ENCODE peak calls at places on chromosomes 3 and 15, in six cellular contexts. I, Y, G, L, D and V are unnamed samples.
A peak's percentile ranks its signal among the peaks of the same experiment; 100 is the strongest.

GRCh38 chr3:49966233-49966942 is 26.4 kb downstream of the RBM6 start:
- DNase-seq in L (no peak), G (no peak), D (no peak), Y (no peak), I (no peak), V (no peak)

GRCh38 chr15:61088675-61089074 is 140.4 kb downstream of the RORA start:
- DNase-seq in Y (no peak), G (no peak), D (no peak), I (no peak), L (no peak), V (no peak)

GRCh38 chr15:26634319-26634718 is 138.5 kb downstream of the GABRB3 start:
- DNase-seq in I (no peak), D (no peak), L (no peak), Y (no peak), G (no peak), V (no peak)

GRCh38 chr3:101846709-101847108 is 2.6 kb upstream of the NFKBIZ start:
- DNase-seq in Y (no peak), D (no peak), L (no peak), G (no peak), I (no peak), V (no peak)

GRCh38 chr3:137926991-137927390 is 83.0 kb upstream of the CLDN18 start:
- DNase-seq in I (no peak), L (no peak), D (no peak), G (no peak), Y (no peak), V (no peak)

GRCh38 chr3:38177175-38177574 is 11.8 kb downstream of the OXSR1 start:
- DNase-seq in G (no peak), D (no peak), Y (no peak), L (no peak), I (no peak), V (no peak)

GRCh38 chr3:151439652-151440125 is 21.2 kb downstream of the IGSF10 start:
- DNase-seq in D (peak; percentile 40), L (no peak), G (peak; percentile 50), I (no peak), Y (no peak), V (peak; percentile 64)

GRCh38 chr15:87033056-87033455 is 953.4 kb downstream of the AGBL1 start:
- DNase-seq in I (no peak), D (no peak), G (no peak), Y (no peak), L (no peak), V (no peak)

GRCh38 chr3:8886556-8886955 is 76.7 kb downstream of the RAD18 start:
- DNase-seq in Y (no peak), I (no peak), G (no peak), L (no peak), D (no peak), V (no peak)

GRCh38 chr3:89576417-89576816 is 469.0 kb downstream of the EPHA3 start:
- DNase-seq in L (no peak), I (no peak), Y (no peak), D (no peak), G (no peak), V (no peak)

GRCh38 chr3:123672429-123673146 is 87.7 kb upstream of the HACD2 start:
- DNase-seq in G (no peak), L (no peak), I (no peak), Y (no peak), D (no peak), V (no peak)

GRCh38 chr3:194772241-194773000 is 86.7 kb downstream of the FAM43A start:
- DNase-seq in I (no peak), D (no peak), L (no peak), Y (no peak), G (no peak), V (no peak)

GRCh38 chr15:41832875-41833274 is 5.0 kb downstream of the JMJD7 start:
- DNase-seq in L (no peak), Y (no peak), I (no peak), D (no peak), G (no peak), V (no peak)

GRCh38 chr3:18389108-18389733 is 35.9 kb downstream of the SATB1 start:
- DNase-seq in G (no peak), Y (no peak), I (no peak), D (no peak), L (no peak), V (peak; percentile 46)

GRCh38 chr3:183085634-183086390 is 13.5 kb downstream of the MCCC1 start:
- DNase-seq in I (no peak), L (no peak), D (peak; percentile 61), G (no peak), Y (peak; percentile 75), V (no peak)

GRCh38 chr3:89198598-89198997 is 91.2 kb downstream of the EPHA3 start:
- DNase-seq in G (no peak), Y (no peak), L (no peak), I (no peak), D (no peak), V (no peak)

GRCh38 chr3:53229606-53230005 is 26.2 kb downstream of the TKT start:
- DNase-seq in I (no peak), D (no peak), Y (no peak), L (no peak), G (no peak), V (no peak)

GRCh38 chr3:27105904-27106303 is 263.3 kb downstream of the NEK10 start:
- DNase-seq in D (no peak), Y (peak; percentile 60), I (no peak), L (no peak), G (peak; percentile 6), V (no peak)

GRCh38 chr3:160125188-160125587 is 100.0 kb upstream of the C3orf80 start:
- DNase-seq in G (no peak), Y (no peak), I (no peak), L (no peak), D (no peak), V (no peak)

GRCh38 chr15:68691667-68692066 is 112.9 kb downstream of the CORO2B start:
- DNase-seq in Y (no peak), D (no peak), L (no peak), I (no peak), G (no peak), V (no peak)

DNA sequence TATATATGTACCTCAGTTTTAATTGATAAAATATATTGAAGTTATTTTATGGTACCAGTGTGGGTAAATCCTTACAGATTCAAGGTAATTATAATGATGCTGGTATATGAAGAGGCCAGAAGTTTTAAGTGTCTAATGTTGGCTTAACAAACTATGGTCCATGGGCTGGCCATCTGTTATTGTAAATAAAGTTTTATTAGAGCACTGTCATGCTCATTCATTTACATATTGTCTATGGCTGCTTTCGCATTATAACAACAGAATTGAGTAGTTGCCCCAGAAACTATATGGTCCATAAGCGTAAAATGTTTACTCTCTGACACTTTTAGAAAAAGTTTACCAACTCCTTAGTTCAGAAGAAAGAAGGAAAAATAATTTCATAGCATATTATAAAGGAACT is 67.9 kb downstream of the MEF2A start:
- DNase-seq in I (no peak), Y (no peak), L (no peak), G (no peak), D (no peak), V (no peak)
- H3K9me3 ChIP-seq in I (no peaks in the 10 kb centered on the region), Y (no peaks in the 10 kb centered on the region), L (no peaks in the 10 kb centered on the region), G (no peaks in the 10 kb centered on the region), D (no peaks in the 10 kb centered on the region), V (no peaks in the 10 kb centered on the region)

GRCh38 chr3:14785207-14786155 is 33.3 kb upstream of the FGD5 start:
- DNase-seq in G (no peak), I (no peak), L (no peak), D (no peak), Y (no peak), V (no peak)

GRCh38 chr3:14784087-14784596 is 34.6 kb upstream of the FGD5 start:
- DNase-seq in Y (peak; percentile 61), D (no peak), G (no peak), I (no peak), L (no peak), V (no peak)

GRCh38 chr3:14779069-14779685 is 39.6 kb upstream of the FGD5 start:
- DNase-seq in Y (no peak), G (no peak), L (no peak), D (no peak), I (no peak), V (no peak)

GRCh38 chr3:14783480-14784086 is 35.2 kb upstream of the FGD5 start:
- DNase-seq in L (no peak), G (no peak), I (no peak), Y (no peak), D (no peak), V (no peak)

DNA sequence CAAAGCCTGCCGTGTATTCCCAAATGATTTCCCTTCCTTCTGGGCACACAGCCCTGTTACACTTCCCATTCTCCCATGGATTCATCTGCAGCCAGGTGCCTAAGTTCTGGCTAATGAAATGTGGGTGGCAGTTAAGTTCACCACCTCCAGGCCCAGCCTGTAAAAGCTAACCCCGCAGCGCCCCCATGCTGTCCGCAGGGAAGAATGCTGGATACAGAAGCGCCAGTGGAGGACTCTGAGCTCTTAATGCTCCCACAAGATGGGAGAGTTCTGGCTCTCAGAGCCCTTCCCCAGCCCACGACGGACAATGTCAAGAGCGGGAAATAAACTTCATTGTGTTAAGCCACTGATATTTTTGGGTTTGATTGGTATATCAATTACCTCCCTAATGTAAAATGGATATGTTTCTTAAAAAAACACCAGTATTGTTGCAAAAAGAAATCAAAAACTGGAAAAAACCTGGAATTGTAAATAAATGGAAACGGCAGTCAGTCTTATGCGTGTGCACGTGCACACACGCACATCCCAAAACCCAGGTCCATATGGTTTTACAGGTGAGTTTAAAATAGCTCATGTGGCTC is 37.7 kb upstream of the FGD5 start:
- DNase-seq in G (peak; percentile 65), D (peak; percentile 43), I (peak; percentile 43), L (no peak), Y (peak; percentile 90), V (peak; percentile 76)
- TF ChIP-seq CTCF in G (peak; percentile 60), D (peak; percentile 90), I (peak; percentile 19), L (peak; percentile 23), Y (peak; percentile 90), V (peak; percentile 90)

GRCh38 chr15:25188551-25189101 is 233.8 kb downstream of the SNRPN start:
- DNase-seq in I (no peak), Y (no peak), L (no peak), D (no peak), G (no peak), V (no peak)
- H3K9me3 ChIP-seq in I (no peaks in the 10 kb centered on the region), Y (peaks cover 51% of the 10 kb centered on the region), L (no peaks in the 10 kb centered on the region), D (no peaks in the 10 kb centered on the region), G (no peaks in the 10 kb centered on the region), V (no peaks in the 10 kb centered on the region)

DNA sequence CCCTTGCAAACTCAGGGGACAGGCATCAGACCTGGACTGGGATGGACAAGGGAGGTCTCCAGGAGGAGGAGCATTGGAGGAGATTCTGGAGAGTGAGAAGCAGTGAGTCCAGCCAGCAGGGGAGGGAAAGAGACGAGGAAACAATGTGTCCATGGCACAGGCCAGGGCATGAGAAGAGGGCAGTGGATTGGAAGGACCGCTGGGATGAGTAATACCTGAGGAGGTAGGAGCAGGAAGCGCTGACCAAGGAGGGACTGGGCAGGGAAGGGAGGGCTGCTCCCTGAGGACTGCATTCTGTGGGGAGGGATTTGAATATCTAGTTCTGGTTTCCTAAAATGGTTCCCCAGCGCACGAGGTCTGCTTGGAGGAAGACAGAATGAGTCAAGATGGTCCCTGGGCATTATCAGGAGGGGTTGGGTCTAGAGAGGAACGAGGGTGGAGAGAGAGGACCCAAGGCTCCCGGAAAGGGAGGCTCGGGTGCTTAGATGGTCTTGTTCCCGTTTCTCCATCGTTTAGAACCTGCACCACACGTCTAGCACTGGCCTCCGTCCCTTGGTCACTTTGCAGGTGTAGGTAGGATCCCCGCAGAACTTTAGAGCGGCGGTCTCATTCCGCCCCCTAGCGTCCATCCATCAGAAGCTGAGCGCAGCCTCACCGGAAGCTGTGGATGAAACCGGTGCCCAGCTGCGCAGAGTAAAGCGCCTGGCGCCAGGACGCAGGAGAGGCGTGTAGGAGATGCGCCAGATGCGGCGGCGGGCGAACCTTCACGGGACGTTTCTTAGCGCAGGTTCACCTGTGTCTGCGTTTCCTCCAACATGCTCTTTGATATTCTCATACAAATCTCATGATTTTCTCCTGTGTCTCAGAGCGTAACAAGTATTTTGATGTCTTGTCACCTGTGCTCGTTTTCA is 190.7 kb upstream of the NDN start:
- DNase-seq in D (peak; percentile 41), I (peak; percentile 46), Y (peak; percentile 83), L (no peak), G (peak; percentile 55), V (peak; percentile 75)
- TF ChIP-seq CTCF in D (peak; percentile 70), I (peak; percentile 42), Y (peak; percentile 83), L (peak; percentile 28), G (peak; percentile 73), V (peak; percentile 71)